ENCODE peak calls at places on chromosomes 16 and 17, in nine cellular contexts. One of them, this sample, is unnamed.
A peak's percentile ranks its signal among the peaks of the same experiment; 100 is the strongest.

GRCh38 chr17:50311112-50311460 is 34.8 kb upstream of the XYLT2 start:
- DNase-seq in kidney tubule cell: no peak
- DNase-seq in NCI-H460: no peak
- DNase-seq in activated B cell treated with CpG ODN at 0.5 μM for 24 hours: no peak
- DNase-seq in astrocyte of the spinal cord: no peak
- DNase-seq in NCI-H1417: no peak
- DNase-seq in hepatic stellate cell: no peak
- DNase-seq in midbrain: no peak
- DNase-seq in CD8-positive, alpha-beta T cell: no peak
- DNase-seq in this sample: no peak

GRCh38 chr16:72997141-72997542 is 50.8 kb downstream of the ZFHX3 start:
- DNase-seq in kidney tubule cell: no peak
- DNase-seq in NCI-H460: no peak
- DNase-seq in activated B cell treated with CpG ODN at 0.5 μM for 24 hours: no peak
- DNase-seq in astrocyte of the spinal cord: no peak
- DNase-seq in NCI-H1417: no peak
- DNase-seq in hepatic stellate cell: no peak
- DNase-seq in midbrain: no peak
- DNase-seq in CD8-positive, alpha-beta T cell: no peak
- DNase-seq in this sample: peak; percentile 85

GRCh38 chr16:6903671-6904070 is 429.0 kb upstream of the RBFOX1 start:
- DNase-seq in kidney tubule cell: no peak
- DNase-seq in NCI-H460: no peak
- DNase-seq in activated B cell treated with CpG ODN at 0.5 μM for 24 hours: no peak
- DNase-seq in astrocyte of the spinal cord: no peak
- DNase-seq in NCI-H1417: no peak
- DNase-seq in hepatic stellate cell: no peak
- DNase-seq in midbrain: no peak
- DNase-seq in CD8-positive, alpha-beta T cell: no peak
- DNase-seq in this sample: no peak

GRCh38 chr16:29663020-29663828 is at the start of gene SPN:
- DNase-seq in kidney tubule cell: no peak
- DNase-seq in NCI-H460: no peak
- DNase-seq in activated B cell treated with CpG ODN at 0.5 μM for 24 hours: no peak
- DNase-seq in astrocyte of the spinal cord: no peak
- DNase-seq in NCI-H1417: no peak
- DNase-seq in hepatic stellate cell: no peak
- DNase-seq in midbrain: no peak
- DNase-seq in CD8-positive, alpha-beta T cell: no peak
- DNase-seq in this sample: no peak

GRCh38 chr17:21242026-21242700 is 11.0 kb downstream of the NATD1 start:
- DNase-seq in kidney tubule cell: peak; percentile 62
- DNase-seq in NCI-H460: no peak
- DNase-seq in activated B cell treated with CpG ODN at 0.5 μM for 24 hours: no peak
- DNase-seq in astrocyte of the spinal cord: no peak
- DNase-seq in NCI-H1417: no peak
- DNase-seq in hepatic stellate cell: peak; percentile 40
- DNase-seq in midbrain: no peak
- DNase-seq in CD8-positive, alpha-beta T cell: no peak
- DNase-seq in this sample: no peak

GRCh38 chr17:68733241-68734176 is 132.3 kb upstream of the FAM20A start:
- DNase-seq in kidney tubule cell: peak; percentile 69
- DNase-seq in NCI-H460: no peak
- DNase-seq in activated B cell treated with CpG ODN at 0.5 μM for 24 hours: no peak
- DNase-seq in astrocyte of the spinal cord: no peak
- DNase-seq in NCI-H1417: no peak
- DNase-seq in hepatic stellate cell: no peak
- DNase-seq in midbrain: no peak
- DNase-seq in CD8-positive, alpha-beta T cell: no peak
- DNase-seq in this sample: peak; percentile 38

GRCh38 chr16:27470567-27471431 is 68.8 kb downstream of the IL21R start:
- DNase-seq in kidney tubule cell: peak; percentile 43
- DNase-seq in NCI-H460: no peak
- DNase-seq in activated B cell treated with CpG ODN at 0.5 μM for 24 hours: no peak
- DNase-seq in astrocyte of the spinal cord: peak; percentile 65
- DNase-seq in NCI-H1417: no peak
- DNase-seq in hepatic stellate cell: peak; percentile 87
- DNase-seq in midbrain: no peak
- DNase-seq in CD8-positive, alpha-beta T cell: no peak
- DNase-seq in this sample: no peak

GRCh38 chr16:75764154-75764768 is 38.0 kb upstream of the CPHXL start:
- DNase-seq in kidney tubule cell: peak; percentile 66
- DNase-seq in NCI-H460: peak; percentile 51
- DNase-seq in activated B cell treated with CpG ODN at 0.5 μM for 24 hours: no peak
- DNase-seq in astrocyte of the spinal cord: peak; percentile 72
- DNase-seq in NCI-H1417: peak; percentile 42
- DNase-seq in hepatic stellate cell: peak; percentile 44
- DNase-seq in midbrain: peak; percentile 80
- DNase-seq in CD8-positive, alpha-beta T cell: peak; percentile 29
- DNase-seq in this sample: peak; percentile 55

GRCh38 chr17:38881600-38882191 is 11.8 kb downstream of the LASP1 start:
- DNase-seq in kidney tubule cell: peak; percentile 55
- DNase-seq in NCI-H460: no peak
- DNase-seq in activated B cell treated with CpG ODN at 0.5 μM for 24 hours: no peak
- DNase-seq in astrocyte of the spinal cord: peak; percentile 75
- DNase-seq in NCI-H1417: no peak
- DNase-seq in hepatic stellate cell: no peak
- DNase-seq in midbrain: no peak
- DNase-seq in CD8-positive, alpha-beta T cell: no peak
- DNase-seq in this sample: no peak

GRCh38 chr17:79681101-79681621 is 49.6 kb upstream of the ENPP7 start:
- DNase-seq in kidney tubule cell: no peak
- DNase-seq in NCI-H460: no peak
- DNase-seq in activated B cell treated with CpG ODN at 0.5 μM for 24 hours: no peak
- DNase-seq in astrocyte of the spinal cord: no peak
- DNase-seq in NCI-H1417: no peak
- DNase-seq in hepatic stellate cell: no peak
- DNase-seq in midbrain: no peak
- DNase-seq in CD8-positive, alpha-beta T cell: no peak
- DNase-seq in this sample: no peak

GRCh38 chr17:50691550-50692447 is 15.9 kb downstream of the ANKRD40 start:
- DNase-seq in kidney tubule cell: no peak
- DNase-seq in NCI-H460: no peak
- DNase-seq in activated B cell treated with CpG ODN at 0.5 μM for 24 hours: no peak
- DNase-seq in astrocyte of the spinal cord: no peak
- DNase-seq in NCI-H1417: no peak
- DNase-seq in hepatic stellate cell: no peak
- DNase-seq in midbrain: no peak
- DNase-seq in CD8-positive, alpha-beta T cell: no peak
- DNase-seq in this sample: no peak

GRCh38 chr16:65667013-65667578 is 545.2 kb upstream of the CDH11 start:
- DNase-seq in kidney tubule cell: no peak
- DNase-seq in NCI-H460: peak; percentile 81
- DNase-seq in activated B cell treated with CpG ODN at 0.5 μM for 24 hours: no peak
- DNase-seq in astrocyte of the spinal cord: peak; percentile 54
- DNase-seq in NCI-H1417: no peak
- DNase-seq in hepatic stellate cell: peak; percentile 19
- DNase-seq in midbrain: no peak
- DNase-seq in CD8-positive, alpha-beta T cell: no peak
- DNase-seq in this sample: peak; percentile 45

GRCh38 chr17:59558953-59559352 is 6.5 kb upstream of the DHX40 start:
- DNase-seq in kidney tubule cell: no peak
- DNase-seq in NCI-H460: no peak
- DNase-seq in activated B cell treated with CpG ODN at 0.5 μM for 24 hours: no peak
- DNase-seq in astrocyte of the spinal cord: peak; percentile 17
- DNase-seq in NCI-H1417: no peak
- DNase-seq in hepatic stellate cell: peak; percentile 17
- DNase-seq in midbrain: no peak
- DNase-seq in CD8-positive, alpha-beta T cell: no peak
- DNase-seq in this sample: no peak

GRCh38 chr17:75343007-75343406 is 53.8 kb upstream of the SLC25A19 start:
- DNase-seq in kidney tubule cell: no peak
- DNase-seq in NCI-H460: no peak
- DNase-seq in activated B cell treated with CpG ODN at 0.5 μM for 24 hours: no peak
- DNase-seq in astrocyte of the spinal cord: no peak
- DNase-seq in NCI-H1417: no peak
- DNase-seq in hepatic stellate cell: no peak
- DNase-seq in midbrain: no peak
- DNase-seq in CD8-positive, alpha-beta T cell: no peak
- DNase-seq in this sample: no peak

GRCh38 chr16:57536306-57537193 is at the start of gene CCDC102A:
- DNase-seq in kidney tubule cell: peak; percentile 6
- DNase-seq in NCI-H460: peak; percentile 13
- DNase-seq in activated B cell treated with CpG ODN at 0.5 μM for 24 hours: peak; percentile 65
- DNase-seq in astrocyte of the spinal cord: peak; percentile 38
- DNase-seq in NCI-H1417: no peak
- DNase-seq in hepatic stellate cell: peak; percentile 60
- DNase-seq in midbrain: peak; percentile 65
- DNase-seq in CD8-positive, alpha-beta T cell: peak; percentile 41
- DNase-seq in this sample: no peak

GRCh38 chr17:80264048-80264792 is 3.6 kb downstream of the RNF213 start:
- DNase-seq in kidney tubule cell: no peak
- DNase-seq in NCI-H460: no peak
- DNase-seq in activated B cell treated with CpG ODN at 0.5 μM for 24 hours: peak; percentile 35
- DNase-seq in astrocyte of the spinal cord: no peak
- DNase-seq in NCI-H1417: no peak
- DNase-seq in hepatic stellate cell: no peak
- DNase-seq in midbrain: no peak
- DNase-seq in CD8-positive, alpha-beta T cell: peak; percentile 49
- DNase-seq in this sample: no peak

GRCh38 chr16:733382-734207 is 6.7 kb downstream of the HAGHL start:
- DNase-seq in kidney tubule cell: no peak
- DNase-seq in NCI-H460: no peak
- DNase-seq in activated B cell treated with CpG ODN at 0.5 μM for 24 hours: no peak
- DNase-seq in astrocyte of the spinal cord: no peak
- DNase-seq in NCI-H1417: no peak
- DNase-seq in hepatic stellate cell: no peak
- DNase-seq in midbrain: no peak
- DNase-seq in CD8-positive, alpha-beta T cell: no peak
- DNase-seq in this sample: no peak

GRCh38 chr17:60077672-60078519 is 825 bp downstream of the HEATR6 start:
- DNase-seq in kidney tubule cell: peak; percentile 7
- DNase-seq in NCI-H460: peak; percentile 6
- DNase-seq in activated B cell treated with CpG ODN at 0.5 μM for 24 hours: no peak
- DNase-seq in astrocyte of the spinal cord: peak; percentile 43
- DNase-seq in NCI-H1417: no peak
- DNase-seq in hepatic stellate cell: no peak
- DNase-seq in midbrain: no peak
- DNase-seq in CD8-positive, alpha-beta T cell: no peak
- DNase-seq in this sample: peak; percentile 27

GRCh38 chr17:75024686-75025397 is 12.4 kb downstream of the MRPL58 start:
- DNase-seq in kidney tubule cell: no peak
- DNase-seq in NCI-H460: no peak
- DNase-seq in activated B cell treated with CpG ODN at 0.5 μM for 24 hours: no peak
- DNase-seq in astrocyte of the spinal cord: no peak
- DNase-seq in NCI-H1417: no peak
- DNase-seq in hepatic stellate cell: no peak
- DNase-seq in midbrain: no peak
- DNase-seq in CD8-positive, alpha-beta T cell: no peak
- DNase-seq in this sample: no peak

GRCh38 chr16:15919331-15919730 is 30.1 kb upstream of the ABCC1 start:
- DNase-seq in kidney tubule cell: no peak
- DNase-seq in NCI-H460: no peak
- DNase-seq in activated B cell treated with CpG ODN at 0.5 μM for 24 hours: no peak
- DNase-seq in astrocyte of the spinal cord: no peak
- DNase-seq in NCI-H1417: no peak
- DNase-seq in hepatic stellate cell: no peak
- DNase-seq in midbrain: no peak
- DNase-seq in CD8-positive, alpha-beta T cell: no peak
- DNase-seq in this sample: peak; percentile 42

GRCh38 chr17:81066771-81067315 is 31.9 kb downstream of the BAIAP2 start:
- DNase-seq in kidney tubule cell: no peak
- DNase-seq in NCI-H460: no peak
- DNase-seq in activated B cell treated with CpG ODN at 0.5 μM for 24 hours: no peak
- DNase-seq in astrocyte of the spinal cord: no peak
- DNase-seq in NCI-H1417: no peak
- DNase-seq in hepatic stellate cell: no peak
- DNase-seq in midbrain: no peak
- DNase-seq in CD8-positive, alpha-beta T cell: no peak
- DNase-seq in this sample: no peak

GRCh38 chr17:48757524-48757961 is 29.0 kb upstream of the HOXB13 start:
- DNase-seq in kidney tubule cell: peak; percentile 83
- DNase-seq in NCI-H460: no peak
- DNase-seq in activated B cell treated with CpG ODN at 0.5 μM for 24 hours: no peak
- DNase-seq in astrocyte of the spinal cord: no peak
- DNase-seq in NCI-H1417: no peak
- DNase-seq in hepatic stellate cell: no peak
- DNase-seq in midbrain: no peak
- DNase-seq in CD8-positive, alpha-beta T cell: no peak
- DNase-seq in this sample: no peak

GRCh38 chr17:47739150-47739549 is 6.1 kb downstream of the TBX21 start:
- DNase-seq in kidney tubule cell: no peak
- DNase-seq in NCI-H460: no peak
- DNase-seq in activated B cell treated with CpG ODN at 0.5 μM for 24 hours: no peak
- DNase-seq in astrocyte of the spinal cord: no peak
- DNase-seq in NCI-H1417: no peak
- DNase-seq in hepatic stellate cell: peak; percentile 2
- DNase-seq in midbrain: no peak
- DNase-seq in CD8-positive, alpha-beta T cell: no peak
- DNase-seq in this sample: no peak

GRCh38 chr17:14332331-14332730 is 31.4 kb downstream of the HS3ST3B1 start:
- DNase-seq in kidney tubule cell: no peak
- DNase-seq in NCI-H460: no peak
- DNase-seq in activated B cell treated with CpG ODN at 0.5 μM for 24 hours: no peak
- DNase-seq in astrocyte of the spinal cord: no peak
- DNase-seq in NCI-H1417: no peak
- DNase-seq in hepatic stellate cell: no peak
- DNase-seq in midbrain: no peak
- DNase-seq in CD8-positive, alpha-beta T cell: no peak
- DNase-seq in this sample: no peak

GRCh38 chr16:54052271-54052670 is 234.3 kb downstream of the IRX3 start:
- DNase-seq in kidney tubule cell: no peak
- DNase-seq in NCI-H460: no peak
- DNase-seq in activated B cell treated with CpG ODN at 0.5 μM for 24 hours: no peak
- DNase-seq in astrocyte of the spinal cord: no peak
- DNase-seq in NCI-H1417: no peak
- DNase-seq in hepatic stellate cell: no peak
- DNase-seq in midbrain: no peak
- DNase-seq in CD8-positive, alpha-beta T cell: no peak
- DNase-seq in this sample: no peak

GRCh38 chr17:17354560-17355357 is 51.6 kb downstream of the NT5M start:
- DNase-seq in kidney tubule cell: peak; percentile 70
- DNase-seq in NCI-H460: peak; percentile 64
- DNase-seq in activated B cell treated with CpG ODN at 0.5 μM for 24 hours: peak; percentile 66
- DNase-seq in astrocyte of the spinal cord: peak; percentile 60
- DNase-seq in NCI-H1417: peak; percentile 75
- DNase-seq in hepatic stellate cell: peak; percentile 89
- DNase-seq in midbrain: peak; percentile 73
- DNase-seq in CD8-positive, alpha-beta T cell: peak; percentile 64
- DNase-seq in this sample: peak; percentile 49

GRCh38 chr17:78507526-78507925 is 69.7 kb downstream of the DNAH17 start:
- DNase-seq in kidney tubule cell: no peak
- DNase-seq in NCI-H460: no peak
- DNase-seq in activated B cell treated with CpG ODN at 0.5 μM for 24 hours: no peak
- DNase-seq in astrocyte of the spinal cord: no peak
- DNase-seq in NCI-H1417: no peak
- DNase-seq in hepatic stellate cell: no peak
- DNase-seq in midbrain: no peak
- DNase-seq in CD8-positive, alpha-beta T cell: no peak
- DNase-seq in this sample: no peak

GRCh38 chr16:29315916-29316517 is 90.5 kb downstream of the NPIPB11 start:
- DNase-seq in kidney tubule cell: no peak
- DNase-seq in NCI-H460: peak; percentile 17
- DNase-seq in activated B cell treated with CpG ODN at 0.5 μM for 24 hours: no peak
- DNase-seq in astrocyte of the spinal cord: no peak
- DNase-seq in NCI-H1417: peak; percentile 28
- DNase-seq in hepatic stellate cell: no peak
- DNase-seq in midbrain: no peak
- DNase-seq in CD8-positive, alpha-beta T cell: no peak
- DNase-seq in this sample: no peak

This sample was measured in bronchial epithelial cell.